ENCODE peak calls at places on chromosomes 7 and 10, in five cellular contexts. Q is stimulated activated CD8-positive, alpha-beta memory T cell treated with anti-CD3 and anti-CD28 coated beads, Interleukin-4, amount 100 ng/mL, for 1 hour; I is AG04449; D is stimulated activated naive CD8-positive, alpha-beta T cell treated with anti-CD3 and anti-CD28 coated beads, Interleukin-15, amount 100 ng/mL, for 72 hours; B is T-helper 2 cell. Y is an unnamed sample.
A peak's percentile ranks its signal among the peaks of the same experiment; 100 is the strongest.

GRCh38 chr7:97798036-97799019 is 66.4 kb downstream of the TAC1 start:
- DNase-seq in Q (no peak), I (no peak), D (no peak), B (no peak), Y (no peak)

GRCh38 chr7:44883961-44884360 is 1.4 kb downstream of the PURB start:
- DNase-seq in Q (no peak), I (no peak), D (no peak), B (no peak), Y (no peak)

GRCh38 chr10:129078322-129078721 is 388.7 kb upstream of the MGMT start:
- DNase-seq in Q (no peak), I (no peak), D (no peak), B (no peak), Y (no peak)

GRCh38 chr7:79199961-79200360 is 253.5 kb downstream of the MAGI2 start:
- DNase-seq in Q (no peak), I (no peak), D (no peak), B (no peak), Y (no peak)

GRCh38 chr10:70319824-70320223 is 36.0 kb upstream of the NPFFR1 start:
- DNase-seq in Q (no peak), I (no peak), D (no peak), B (no peak), Y (no peak)

GRCh38 chr7:134355925-134356324 is 39.2 kb upstream of the SLC35B4 start:
- DNase-seq in Q (no peak), I (no peak), D (no peak), B (no peak), Y (no peak)

GRCh38 chr10:103854687-103855423 is 521 bp downstream of the SH3PXD2A start:
- DNase-seq in Q (no peak), I (no peak), D (peak; percentile 17), B (no peak), Y (no peak)

GRCh38 chr10:105063796-105064195 is 422.7 kb downstream of the SORCS3 start:
- DNase-seq in Q (no peak), I (no peak), D (peak; percentile 29), B (no peak), Y (no peak)

GRCh38 chr7:15780271-15780670 is 93.8 kb upstream of the MEOX2 start:
- DNase-seq in Q (no peak), I (no peak), D (no peak), B (no peak), Y (no peak)